ENCODE peak calls at places on chromosome 14, in eight cellular contexts. B is K562, H is HCT116, D is SK-N-SH, M is IMR-90, S is A549, I is HepG2, G is H1. N is an unnamed sample.

GRCh38 chr14:102158797-102159196 is 19.1 kb downstream of the WDR20 start:
- DNase-seq in G (no peak), I (no peak), D (no peak), S (no peak), M (no peak), H (no peak), B (no peak), N (no peak)

GRCh38 chr14:61891251-61891650 is 129.0 kb downstream of the SNAPC1 start:
- DNase-seq in I (no peak), G (no peak), D (no peak), M (peak; percentile 32), S (no peak), B (no peak), H (no peak), N (no peak)

GRCh38 chr14:30194769-30195168 is 267.1 kb upstream of the PRKD1 start:
- DNase-seq in D (no peak), G (no peak), I (no peak), H (no peak), M (peak; percentile 91), S (no peak), B (no peak), N (no peak)

GRCh38 chr14:33950320-33951182 is at the start of gene EGLN3:
- DNase-seq in B (peak; percentile 87), H (peak; percentile 68), D (peak; percentile 95), M (peak; percentile 44), S (peak; percentile 75), G (peak; percentile 77), I (peak; percentile 55), N (no peak)

GRCh38 chr14:75426332-75427125 is 1.3 kb upstream of the JDP2 start:
- DNase-seq in I (peak; percentile 40), B (no peak), M (no peak), S (no peak), H (no peak), G (no peak), D (no peak), N (peak; percentile 76)

GRCh38 chr14:28831126-28831525 is 64.5 kb downstream of the FOXG1 start:
- DNase-seq in B (no peak), S (no peak), I (no peak), D (no peak), M (no peak), H (no peak), G (no peak), N (peak; percentile 84)

GRCh38 chr14:70907996-70908917 is 998 bp downstream of the PCNX1 start:
- DNase-seq in M (peak; percentile 69), D (peak; percentile 78), I (peak; percentile 70), B (peak; percentile 13), H (no peak), S (peak; percentile 37), G (peak; percentile 33), N (no peak)

GRCh38 chr14:47186491-47186890 is 488.9 kb downstream of the MDGA2 start:
- DNase-seq in B (no peak), S (no peak), H (no peak), G (no peak), M (no peak), D (no peak), I (no peak), N (no peak)

GRCh38 chr14:50225067-50225973 is 6.1 kb downstream of the SOS2 start:
- DNase-seq in I (peak; percentile 16), D (peak; percentile 16), H (no peak), M (peak; percentile 87), G (no peak), S (no peak), B (no peak), N (no peak)

GRCh38 chr14:22549981-22550670 is 38.9 kb downstream of the DAD1 start:
- DNase-seq in S (no peak), B (no peak), D (no peak), M (peak; percentile 63), G (peak; percentile 43), H (no peak), I (no peak), N (peak; percentile 87)

GRCh38 chr14:74663884-74664283 is 49.0 kb downstream of the AREL1 start:
- DNase-seq in I (no peak), H (no peak), S (no peak), M (no peak), B (no peak), D (no peak), G (no peak), N (no peak)

GRCh38 chr14:75277000-75277795 is 1.4 kb upstream of the FOS start:
- DNase-seq in D (peak; percentile 92), I (peak; percentile 66), H (no peak), M (peak; percentile 89), B (peak; percentile 86), S (peak; percentile 85), G (no peak), N (no peak)

GRCh38 chr14:71005076-71005475 is 97.8 kb downstream of the PCNX1 start:
- DNase-seq in H (no peak), I (no peak), B (no peak), S (no peak), G (no peak), D (no peak), M (no peak), N (no peak)

GRCh38 chr14:34059925-34060746 is 109.3 kb upstream of the EGLN3 start:
- DNase-seq in M (peak; percentile 50), B (peak; percentile 88), H (no peak), D (peak; percentile 87), I (peak; percentile 56), G (no peak), S (peak; percentile 73), N (no peak)

GRCh38 chr14:106845286-106846087 is 1319.1 kb downstream of the TMEM121 start:
- DNase-seq in M (no peak), D (peak; percentile 19), S (peak; percentile 62), B (no peak), I (peak; percentile 97), H (no peak), G (no peak), N (peak; percentile 73)

GRCh38 chr14:68815288-68816182 is 22.7 kb upstream of the ZFP36L1 start:
- DNase-seq in M (no peak), S (no peak), G (no peak), D (peak; percentile 12), B (no peak), H (no peak), I (no peak), N (no peak)

GRCh38 chr14:75720828-75721227 is 59.8 kb downstream of the TTLL5 start:
- DNase-seq in M (no peak), I (no peak), S (no peak), D (no peak), B (no peak), H (no peak), G (no peak), N (no peak)

GRCh38 chr14:103607822-103608221 is 21.2 kb upstream of the KLC1 start:
- DNase-seq in G (no peak), B (no peak), I (no peak), H (no peak), D (no peak), S (no peak), M (no peak), N (no peak)

GRCh38 chr14:41404121-41404520 is 202.6 kb upstream of the LRFN5 start:
- DNase-seq in B (no peak), G (no peak), I (no peak), S (no peak), D (no peak), M (no peak), H (no peak), N (no peak)

DNA sequence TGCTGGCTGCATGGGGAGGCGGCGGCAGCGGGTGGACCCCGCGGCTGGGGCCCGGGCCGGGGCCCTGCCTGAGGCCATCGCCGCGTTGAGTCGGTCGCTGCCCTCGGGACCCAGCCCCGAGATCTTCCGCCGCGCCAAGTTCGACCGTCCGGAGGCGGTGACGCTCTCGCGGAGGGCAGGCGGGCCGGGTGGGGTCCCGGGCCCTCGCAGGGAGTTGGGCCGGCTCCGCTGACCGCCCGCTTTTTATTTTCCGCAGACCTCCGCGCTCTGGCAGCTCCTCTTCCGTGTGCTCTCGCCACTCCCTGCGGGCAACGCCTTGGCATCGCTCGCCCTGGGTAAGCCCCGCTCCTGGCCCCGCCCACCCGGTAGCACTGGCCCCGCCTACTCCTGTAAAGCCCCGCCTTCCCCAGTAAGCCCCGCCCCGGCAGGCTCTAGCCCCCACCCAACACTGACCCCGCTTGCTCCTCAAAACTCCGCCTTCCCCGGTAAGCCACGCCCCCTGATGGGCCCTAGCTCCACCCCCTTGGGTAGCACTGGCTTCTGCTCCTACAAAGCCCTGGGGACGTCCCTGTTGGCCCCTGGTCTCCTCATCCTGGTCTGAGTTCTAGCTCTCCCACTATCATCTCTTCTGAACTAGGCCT is 440 bp downstream of the TEDC1 start:
- DNase-seq in I (peak; percentile 77), M (peak; percentile 20), B (peak; percentile 86), S (peak; percentile 78), G (no peak), H (peak; percentile 68), D (peak; percentile 95), N (peak; percentile 58)
- TF ChIP-seq RAD21 in I (no peak), M (no peak), B (no peak), S (no peak), G (no peak), H (no peak), D (no peak), N (no peak)

DNA sequence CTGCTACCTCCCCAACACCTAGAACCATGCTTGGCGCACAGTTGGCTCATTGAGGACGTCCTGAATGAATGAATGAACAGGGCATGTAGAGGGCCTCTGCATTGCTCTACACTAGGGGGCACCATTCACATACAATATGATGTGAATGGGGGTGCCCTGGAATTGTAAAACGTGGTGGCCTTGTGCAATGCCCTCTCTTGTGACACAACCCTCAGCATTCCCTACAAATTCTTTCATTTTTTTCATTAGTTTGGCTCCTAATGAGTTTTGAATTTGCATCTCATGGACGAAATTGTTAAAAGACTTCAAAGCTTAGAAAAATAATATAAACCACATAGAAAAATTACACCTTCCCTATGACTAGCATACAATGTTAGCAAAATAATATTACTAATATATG is 2.3 kb upstream of the DIO2 start:
- DNase-seq in S (peak; percentile 40), M (peak; percentile 59), G (peak; percentile 25), I (peak; percentile 47), H (peak; percentile 16), B (no peak), D (peak; percentile 25), N (no peak)
- TF ChIP-seq RAD21 in S (peak; percentile 89), M (peak; percentile 74), G (peak; percentile 91), I (peak; percentile 55), H (peak; percentile 64), B (peak; percentile 38), D (peak; percentile 75), N (peak; percentile 63)

DNA sequence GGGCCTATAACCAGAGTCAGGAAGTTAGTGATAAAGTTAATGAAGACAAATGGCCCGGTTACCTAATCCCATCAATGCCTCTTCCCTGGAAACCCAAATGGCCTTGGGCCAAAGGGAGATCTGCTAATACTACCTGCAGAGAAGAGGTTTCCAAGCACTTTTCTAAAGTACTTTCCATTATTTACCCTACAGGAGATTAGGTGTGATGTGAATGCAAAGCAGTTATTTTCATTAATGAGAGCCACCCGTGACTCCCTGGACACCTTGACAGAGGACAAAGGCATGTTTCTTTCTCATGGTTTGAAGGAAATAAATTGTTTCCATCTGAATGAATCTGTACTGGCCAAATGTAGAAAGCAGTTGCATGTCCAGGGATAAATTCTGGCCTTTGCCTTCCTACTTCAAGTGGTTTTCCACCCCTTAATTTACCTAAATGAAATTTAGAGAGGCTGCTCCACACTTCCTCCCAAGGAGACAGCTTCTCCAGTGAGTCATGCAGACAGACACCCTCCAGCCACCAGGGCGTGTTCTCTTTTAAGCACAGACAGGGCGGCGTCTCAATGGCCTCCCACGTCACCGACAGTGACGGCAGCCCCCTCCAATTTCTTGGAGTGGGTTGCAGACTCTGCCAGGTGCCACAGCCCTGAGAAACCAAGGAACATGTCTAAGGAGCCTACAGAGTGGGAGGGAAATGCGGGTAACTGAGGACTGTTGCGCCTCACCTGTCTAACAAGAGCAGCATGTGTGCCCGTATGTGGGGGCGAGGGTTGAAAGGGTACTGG is 43.9 kb upstream of the GNPNAT1 start:
- DNase-seq in I (no peak), S (peak; percentile 66), D (peak; percentile 63), G (no peak), M (peak; percentile 43), H (peak; percentile 57), B (no peak), N (no peak)
- TF ChIP-seq RAD21 in I (no peak), S (no peak), D (no peak), G (no peak), M (no peak), H (no peak), B (no peak), N (no peak)

GRCh38 chr14:91400696-91401095 is 16.9 kb downstream of the CCDC88C start:
- DNase-seq in H (no peak), S (no peak), M (peak; percentile 8), B (no peak), I (no peak), D (no peak), G (no peak), N (no peak)
- TF ChIP-seq RAD21 in H (no peak), S (no peak), M (no peak), B (no peak), I (no peak), D (no peak), G (no peak), N (no peak)

N was measured in GM12878.